ENCODE peak calls at places on chromosomes 5 and 9, in seven cellular contexts. R is HFFc6, P is cardiac muscle cell, A is astrocyte of the spinal cord, Y is suprapubic skin, V is psoas muscle, U is left ventricle myocardium inferior. L is an unnamed sample.
A peak's percentile ranks its signal among the peaks of the same experiment; 100 is the strongest.

GRCh38 chr5:74582853-74583252 is 57.7 kb downstream of the ENC1 start:
- DNase-seq in R (no peak), P (no peak), A (no peak), Y (no peak), V (no peak), U (no peak), L (no peak)

GRCh38 chr9:106726070-106726815 is 136.7 kb upstream of the ZNF462 start:
- DNase-seq in R (no peak), P (no peak), A (no peak), Y (no peak), V (peak; percentile 10), U (no peak), L (no peak)

GRCh38 chr9:136055715-136056545 is 39.2 kb downstream of the NACC2 start:
- DNase-seq in R (no peak), P (no peak), A (no peak), Y (no peak), V (no peak), U (no peak), L (peak; percentile 80)

GRCh38 chr5:55418994-55419991 is 111.5 kb downstream of the MTREX start:
- DNase-seq in R (peak; percentile 63), P (peak; percentile 59), A (peak; percentile 66), Y (no peak), V (no peak), U (no peak), L (no peak)

GRCh38 chr5:157215826-157216167 is 35.2 kb downstream of the ITK start:
- DNase-seq in R (no peak), P (no peak), A (no peak), Y (no peak), V (no peak), U (no peak), L (no peak)

GRCh38 chr9:37025381-37026084 is 8.5 kb downstream of the PAX5 start:
- DNase-seq in R (no peak), P (no peak), A (no peak), Y (no peak), V (no peak), U (no peak), L (no peak)

GRCh38 chr9:90900130-90900529 is 98.5 kb downstream of the SYK start:
- DNase-seq in R (peak; percentile 22), P (peak; percentile 63), A (no peak), Y (no peak), V (peak; percentile 26), U (peak; percentile 52), L (no peak)

GRCh38 chr5:66851306-66851705 is 255.1 kb downstream of the MAST4 start:
- DNase-seq in R (no peak), P (no peak), A (no peak), Y (no peak), V (no peak), U (no peak), L (no peak)

GRCh38 chr5:28961806-28962205 is 1923.4 kb upstream of the CDH9 start:
- DNase-seq in R (no peak), P (no peak), A (no peak), Y (no peak), V (no peak), U (no peak), L (no peak)

GRCh38 chr5:11520241-11520929 is 383.9 kb downstream of the CTNND2 start:
- DNase-seq in R (no peak), P (no peak), A (no peak), Y (no peak), V (no peak), U (no peak), L (no peak)

GRCh38 chr5:179134511-179134910 is 74.3 kb downstream of the ZNF354C start:
- DNase-seq in R (no peak), P (no peak), A (no peak), Y (no peak), V (no peak), U (no peak), L (no peak)
- TF ChIP-seq CTCF in R (no peak), P (no peak), A (no peak), Y (no peak), V (no peak), U (no peak), L (no peak)

GRCh38 chr9:38263534-38263933 is 129.0 kb upstream of the ALDH1B1 start:
- DNase-seq in R (peak; percentile 21), P (no peak), A (peak; percentile 42), Y (no peak), V (no peak), U (no peak), L (peak; percentile 15)
- TF ChIP-seq CTCF in R (peak; percentile 60), P (peak; percentile 55), A (peak; percentile 28), Y (no peak), V (no peak), U (peak; percentile 16), L (peak; percentile 57)

GRCh38 chr9:81844131-81844567 is 84.1 kb upstream of the SPATA31D4 start:
- DNase-seq in R (no peak), P (no peak), A (no peak), Y (no peak), V (no peak), U (no peak), L (no peak)

GRCh38 chr9:81849631-81850259 is 78.5 kb upstream of the SPATA31D4 start:
- DNase-seq in R (no peak), P (no peak), A (no peak), Y (no peak), V (no peak), U (no peak), L (no peak)

GRCh38 chr9:81847181-81847915 is 80.9 kb upstream of the SPATA31D4 start:
- DNase-seq in R (no peak), P (no peak), A (no peak), Y (no peak), V (no peak), U (no peak), L (no peak)

GRCh38 chr9:81851340-81851739 is 76.9 kb upstream of the SPATA31D4 start:
- DNase-seq in R (no peak), P (peak; percentile 82), A (no peak), Y (no peak), V (no peak), U (no peak), L (no peak)

GRCh38 chr9:81848472-81848871 is 79.8 kb upstream of the SPATA31D4 start:
- DNase-seq in R (peak; percentile 30), P (no peak), A (peak; percentile 56), Y (no peak), V (no peak), U (no peak), L (no peak)
- TF ChIP-seq CTCF in R (peak; percentile 74), P (peak; percentile 48), A (peak; percentile 35), Y (no peak), V (peak; percentile 37), U (peak; percentile 53), L (peak; percentile 59)

GRCh38 chr5:180209137-180209581 is at the start of gene RASGEF1C:
- DNase-seq in R (no peak), P (peak; percentile 90), A (peak; percentile 47), Y (no peak), V (peak; percentile 65), U (peak; percentile 59), L (peak; percentile 90)
- TF ChIP-seq CTCF in R (no peak), P (peak; percentile 16), A (peak; percentile 33), Y (peak; percentile 46), V (peak; percentile 40), U (peak; percentile 56), L (peak; percentile 53)

DNA sequence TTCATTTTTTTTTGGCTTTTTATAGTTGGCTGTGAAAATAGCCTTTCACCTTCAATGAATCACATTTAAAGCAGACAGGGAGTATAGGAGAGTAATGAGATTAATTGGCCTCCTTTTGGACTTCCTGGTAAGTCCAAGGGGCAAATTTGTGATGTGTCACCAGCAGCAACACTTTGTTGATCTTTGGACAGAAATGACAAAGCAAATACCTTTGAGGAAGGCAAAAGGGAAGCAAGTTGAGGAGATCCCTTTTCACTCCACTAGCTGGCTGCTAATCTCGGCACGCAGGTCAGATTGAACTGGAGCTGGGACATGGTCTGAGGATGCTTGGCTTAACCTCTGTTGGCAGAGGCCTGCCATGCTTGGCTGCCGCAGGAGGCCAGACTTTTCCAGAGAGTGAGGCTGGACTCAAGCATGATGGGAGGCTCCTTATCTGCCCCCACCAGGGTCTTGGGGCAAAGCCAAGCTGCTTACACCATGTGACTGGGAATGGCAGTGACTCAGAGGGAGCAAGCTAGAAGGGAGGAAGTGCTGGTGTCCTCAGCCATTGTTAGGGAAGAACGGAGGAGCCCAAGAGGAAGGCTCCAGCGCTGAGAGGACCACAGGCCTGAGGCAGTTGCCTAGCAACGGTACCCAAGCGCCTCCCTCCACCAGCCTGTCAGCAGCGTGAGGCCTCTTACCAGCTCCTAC is 174.5 kb upstream of the MAP1B start:
- DNase-seq in R (peak; percentile 32), P (peak; percentile 31), A (peak; percentile 79), Y (no peak), V (peak; percentile 35), U (peak; percentile 29), L (no peak)
- TF ChIP-seq CTCF in R (no peak), P (no peak), A (no peak), Y (no peak), V (no peak), U (no peak), L (no peak)

GRCh38 chr9:95096381-95096780 is 221.1 kb downstream of the FANCC start:
- DNase-seq in R (no peak), P (no peak), A (no peak), Y (no peak), V (no peak), U (no peak), L (no peak)
- TF ChIP-seq CTCF in R (peak; percentile 22), P (no peak), A (peak; percentile 4), Y (no peak), V (no peak), U (no peak), L (no peak)

DNA sequence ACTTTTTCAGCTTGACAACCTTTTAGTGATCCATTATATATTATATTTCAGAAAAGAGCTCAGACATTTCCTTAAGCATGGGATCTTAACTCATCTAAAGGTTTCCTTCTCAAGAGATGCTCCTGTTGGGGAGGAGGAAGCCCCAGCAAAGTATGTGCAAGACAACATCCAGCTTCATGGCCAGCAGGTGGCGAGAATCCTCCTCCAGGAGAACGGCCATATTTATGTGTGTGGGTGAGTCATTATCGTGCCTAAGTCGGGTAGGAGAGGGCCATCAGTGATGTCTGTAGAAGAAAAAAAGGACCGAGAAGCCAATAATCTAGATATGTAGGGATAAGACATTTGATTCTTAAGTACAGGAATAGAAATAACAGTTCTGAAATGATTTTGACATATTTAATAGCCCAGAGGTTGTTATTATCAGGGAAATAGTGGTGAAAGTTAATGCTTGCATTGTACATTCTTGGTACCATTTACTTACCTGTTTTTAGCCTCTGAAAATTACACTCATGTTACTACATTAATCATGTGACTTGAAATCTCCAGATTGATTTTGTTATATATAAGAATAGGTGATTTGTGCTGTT is 28.2 kb downstream of the MTRR start:
- DNase-seq in R (peak; percentile 59), P (peak; percentile 10), A (peak; percentile 60), Y (no peak), V (no peak), U (no peak), L (no peak)
- TF ChIP-seq CTCF in R (peak; percentile 83), P (peak; percentile 32), A (peak; percentile 56), Y (peak; percentile 11), V (no peak), U (peak; percentile 7), L (peak; percentile 50)